ENCODE peak calls at places on chromosome 19, in five cellular contexts. T is pulmonary artery endothelial cell; X is CD8-positive, alpha-beta memory T cell; L is GM23248; J is D341Med. H is an unnamed sample.

GRCh38 chr19:42626181-42626580 is 31.5 kb upstream of the CEACAM8 start:
- DNase-seq in L (no peak), X (no peak), J (no peak), T (no peak), H (no peak)

GRCh38 chr19:48645652-48646191 is at the start of gene CA11:
- DNase-seq in J (no peak), L (peak), X (no peak), T (no peak), H (peak)

GRCh38 chr19:5115771-5116202 is 146.9 kb downstream of the KDM4B start:
- DNase-seq in J (no peak), L (peak), T (no peak), X (no peak), H (no peak)

GRCh38 chr19:56837892-56838679 is 2.4 kb downstream of the PEG3 start:
- DNase-seq in J (peak), L (peak), T (no peak), X (no peak), H (peak)

GRCh38 chr19:2982983-2983350 is 5.6 kb downstream of the TLE6 start:
- DNase-seq in X (no peak), J (peak), T (peak), L (peak), H (peak)

GRCh38 chr19:29540128-29540527 is 14.3 kb downstream of the VSTM2B start:
- DNase-seq in T (no peak), L (no peak), J (no peak), X (no peak), H (no peak)

GRCh38 chr19:42627916-42628315 is 33.2 kb upstream of the CEACAM8 start:
- DNase-seq in J (no peak), T (no peak), X (no peak), L (no peak), H (no peak)

GRCh38 chr19:17943284-17944221 is 10.7 kb downstream of the CCDC124 start:
- DNase-seq in T (no peak), X (no peak), J (no peak), L (no peak), H (no peak)

GRCh38 chr19:28046932-28047331 is 1166.0 kb downstream of the UQCRFS1 start:
- DNase-seq in X (no peak), J (no peak), T (no peak), L (no peak), H (no peak)

GRCh38 chr19:56015756-56016155 is 29.2 kb downstream of the NLRP5 start:
- DNase-seq in J (no peak), X (no peak), L (peak), T (no peak), H (no peak)

GRCh38 chr19:38806371-38806770 is 6.4 kb downstream of the LGALS4 start:
- DNase-seq in J (no peak), T (no peak), L (no peak), X (no peak), H (no peak)

H was measured in DMS 273 treated with DMSO at 0.1 percent for 48 hours.